ENCODE peak calls at places on chromosomes 5 and 9, in five cellular contexts. G is HEK293T, Y is NCI-H774, H is occipital lobe, Z is esophagus squamous epithelium. D is an unnamed sample.

GRCh38 chr5:138233280-138233679 is 20.2 kb upstream of the CDC23 start:
- DNase-seq in G (no peak), H (no peak), Z (no peak), Y (no peak), D (no peak)

GRCh38 chr9:121781701-121782464 is 130.4 kb downstream of the DAB2IP start:
- DNase-seq in Y (no peak), Z (no peak), H (no peak), G (no peak), D (no peak)

GRCh38 chr5:171355302-171355724 is 32.3 kb upstream of the NPM1 start:
- DNase-seq in H (no peak), Y (no peak), G (no peak), Z (no peak), D (no peak)

GRCh38 chr9:113154936-113155335 is 4.1 kb downstream of the SLC31A2 start:
- DNase-seq in H (no peak), Z (no peak), G (no peak), Y (no peak), D (no peak)

GRCh38 chr9:126806336-126806735 is 1.5 kb downstream of the ZBTB43 start:
- DNase-seq in G (no peak), H (no peak), Z (no peak), Y (no peak), D (no peak)

GRCh38 chr5:14741721-14742426 is 77.4 kb downstream of the OTULIN start:
- DNase-seq in Y (no peak), Z (no peak), G (no peak), H (no peak), D (no peak)

GRCh38 chr9:126348911-126349550 is 22.4 kb downstream of the MVB12B start:
- DNase-seq in H (no peak), G (no peak), Z (no peak), Y (no peak), D (no peak)

GRCh38 chr5:68285857-68286611 is 70.5 kb downstream of the PIK3R1 start:
- DNase-seq in Z (no peak), H (no peak), Y (no peak), G (no peak), D (no peak)

GRCh38 chr9:250625-251024 is 36.0 kb downstream of the DOCK8 start:
- DNase-seq in Z (no peak), Y (no peak), G (no peak), H (no peak), D (no peak)

GRCh38 chr5:180212363-180213255 is 3.6 kb upstream of the RASGEF1C start:
- DNase-seq in Z (no peak), H (no peak), Y (no peak), G (no peak), D (no peak)

GRCh38 chr9:69885931-69886330 is 65.3 kb downstream of the CFAP95 start:
- DNase-seq in H (no peak), G (no peak), Y (no peak), Z (no peak), D (no peak)

GRCh38 chr9:136978073-136978864 is 965 bp downstream of the PTGDS start:
- DNase-seq in Y (peak), G (peak), H (peak), Z (no peak), D (peak)

GRCh38 chr9:100689635-100690034 is 111.8 kb downstream of the CAVIN4 start:
- DNase-seq in Y (no peak), Z (no peak), H (no peak), G (no peak), D (no peak)

GRCh38 chr9:94808926-94809700 is 82.6 kb downstream of the AOPEP start:
- DNase-seq in G (no peak), Z (no peak), Y (no peak), H (no peak), D (no peak)

GRCh38 chr5:123756325-123756664 is 244.3 kb downstream of the CSNK1G3 start:
- DNase-seq in G (no peak), Z (no peak), H (no peak), Y (no peak), D (no peak)

GRCh38 chr5:143208781-143209510 is 194.5 kb downstream of the NR3C1 start:
- DNase-seq in Z (no peak), H (no peak), Y (no peak), G (peak), D (no peak)

GRCh38 chr5:176543428-176544182 is 5.5 kb upstream of the CDHR2 start:
- DNase-seq in G (peak), H (no peak), Z (no peak), Y (peak), D (peak)

GRCh38 chr5:612498-613424 is 621 bp downstream of the CEP72 start:
- DNase-seq in H (no peak), Z (no peak), G (peak), Y (no peak), D (no peak)

GRCh38 chr9:72574156-72574810 is 52.9 kb downstream of the TMC1 start:
- DNase-seq in G (no peak), Y (no peak), H (no peak), Z (no peak), D (no peak)

GRCh38 chr5:1948111-1948510 is 65.4 kb upstream of the IRX4 start:
- DNase-seq in H (no peak), Z (no peak), Y (no peak), G (no peak), D (no peak)

GRCh38 chr5:10975915-10976314 is 214.9 kb upstream of the DAP start:
- DNase-seq in G (no peak), Y (no peak), Z (no peak), H (no peak), D (no peak)